ENCODE peak calls at places on chromosome 2, in ten cellular contexts. One of them, this sample, is unnamed.

GRCh38 chr2:5074738-5075137 is 617.4 kb upstream of the SOX11 start:
- DNase-seq in pancreas: no peak
- DNase-seq in left ventricle myocardium inferior: no peak
- DNase-seq in dorsolateral prefrontal cortex: no peak
- DNase-seq in choroid plexus epithelial cell: no peak
- DNase-seq in cardiac muscle cell: no peak
- DNase-seq in AG04449: no peak
- DNase-seq in esophagus muscularis mucosa: no peak
- DNase-seq in right cardiac atrium: no peak
- DNase-seq in CD8-positive, alpha-beta T cell: no peak
- DNase-seq in this sample: no peak

GRCh38 chr2:223545830-223546229 is 56.3 kb downstream of the SCG2 start:
- DNase-seq in pancreas: no peak
- DNase-seq in left ventricle myocardium inferior: no peak
- DNase-seq in dorsolateral prefrontal cortex: no peak
- DNase-seq in choroid plexus epithelial cell: peak
- DNase-seq in cardiac muscle cell: no peak
- DNase-seq in AG04449: no peak
- DNase-seq in esophagus muscularis mucosa: no peak
- DNase-seq in right cardiac atrium: no peak
- DNase-seq in CD8-positive, alpha-beta T cell: no peak
- DNase-seq in this sample: no peak

GRCh38 chr2:20291846-20292408 is 58.7 kb downstream of the PUM2 start:
- DNase-seq in pancreas: no peak
- DNase-seq in left ventricle myocardium inferior: no peak
- DNase-seq in dorsolateral prefrontal cortex: no peak
- DNase-seq in choroid plexus epithelial cell: no peak
- DNase-seq in cardiac muscle cell: no peak
- DNase-seq in AG04449: no peak
- DNase-seq in esophagus muscularis mucosa: no peak
- DNase-seq in right cardiac atrium: no peak
- DNase-seq in CD8-positive, alpha-beta T cell: no peak
- DNase-seq in this sample: no peak

GRCh38 chr2:196369967-196370366 is 198.6 kb upstream of the STK17B start:
- DNase-seq in pancreas: no peak
- DNase-seq in left ventricle myocardium inferior: no peak
- DNase-seq in dorsolateral prefrontal cortex: no peak
- DNase-seq in choroid plexus epithelial cell: no peak
- DNase-seq in cardiac muscle cell: no peak
- DNase-seq in AG04449: no peak
- DNase-seq in esophagus muscularis mucosa: no peak
- DNase-seq in right cardiac atrium: no peak
- DNase-seq in CD8-positive, alpha-beta T cell: no peak
- DNase-seq in this sample: no peak

GRCh38 chr2:232489516-232490220 is 2.0 kb upstream of the ECEL1 start:
- DNase-seq in pancreas: no peak
- DNase-seq in left ventricle myocardium inferior: no peak
- DNase-seq in dorsolateral prefrontal cortex: no peak
- DNase-seq in choroid plexus epithelial cell: no peak
- DNase-seq in cardiac muscle cell: no peak
- DNase-seq in AG04449: no peak
- DNase-seq in esophagus muscularis mucosa: no peak
- DNase-seq in right cardiac atrium: no peak
- DNase-seq in CD8-positive, alpha-beta T cell: no peak
- DNase-seq in this sample: no peak

GRCh38 chr2:20052872-20053281 is 1.4 kb upstream of the LAPTM4A start:
- DNase-seq in pancreas: peak
- DNase-seq in left ventricle myocardium inferior: peak
- DNase-seq in dorsolateral prefrontal cortex: peak
- DNase-seq in choroid plexus epithelial cell: peak
- DNase-seq in cardiac muscle cell: peak
- DNase-seq in AG04449: no peak
- DNase-seq in esophagus muscularis mucosa: no peak
- DNase-seq in right cardiac atrium: peak
- DNase-seq in CD8-positive, alpha-beta T cell: no peak
- DNase-seq in this sample: peak

GRCh38 chr2:45960057-45960863 is 308.8 kb downstream of the PRKCE start:
- DNase-seq in pancreas: no peak
- DNase-seq in left ventricle myocardium inferior: no peak
- DNase-seq in dorsolateral prefrontal cortex: no peak
- DNase-seq in choroid plexus epithelial cell: no peak
- DNase-seq in cardiac muscle cell: no peak
- DNase-seq in AG04449: no peak
- DNase-seq in esophagus muscularis mucosa: no peak
- DNase-seq in right cardiac atrium: no peak
- DNase-seq in CD8-positive, alpha-beta T cell: no peak
- DNase-seq in this sample: no peak

GRCh38 chr2:106990307-106990706 is 104.3 kb upstream of the ST6GAL2 start:
- DNase-seq in pancreas: no peak
- DNase-seq in left ventricle myocardium inferior: no peak
- DNase-seq in dorsolateral prefrontal cortex: no peak
- DNase-seq in choroid plexus epithelial cell: peak
- DNase-seq in cardiac muscle cell: peak
- DNase-seq in AG04449: peak
- DNase-seq in esophagus muscularis mucosa: peak
- DNase-seq in right cardiac atrium: no peak
- DNase-seq in CD8-positive, alpha-beta T cell: no peak
- DNase-seq in this sample: no peak

GRCh38 chr2:43032248-43032893 is 194.0 kb downstream of the ZFP36L2 start:
- DNase-seq in pancreas: peak
- DNase-seq in left ventricle myocardium inferior: peak
- DNase-seq in dorsolateral prefrontal cortex: no peak
- DNase-seq in choroid plexus epithelial cell: no peak
- DNase-seq in cardiac muscle cell: peak
- DNase-seq in AG04449: no peak
- DNase-seq in esophagus muscularis mucosa: no peak
- DNase-seq in right cardiac atrium: peak
- DNase-seq in CD8-positive, alpha-beta T cell: no peak
- DNase-seq in this sample: peak

GRCh38 chr2:222295368-222296041 is 3.3 kb downstream of the PAX3 start:
- DNase-seq in pancreas: no peak
- DNase-seq in left ventricle myocardium inferior: no peak
- DNase-seq in dorsolateral prefrontal cortex: no peak
- DNase-seq in choroid plexus epithelial cell: peak
- DNase-seq in cardiac muscle cell: no peak
- DNase-seq in AG04449: no peak
- DNase-seq in esophagus muscularis mucosa: peak
- DNase-seq in right cardiac atrium: no peak
- DNase-seq in CD8-positive, alpha-beta T cell: no peak
- DNase-seq in this sample: no peak
- H3K4me3 ChIP-seq in pancreas: no peak
- H3K4me3 ChIP-seq in left ventricle myocardium inferior: peak
- H3K4me3 ChIP-seq in dorsolateral prefrontal cortex: peak
- H3K4me3 ChIP-seq in choroid plexus epithelial cell: peak
- H3K4me3 ChIP-seq in cardiac muscle cell: no peak
- H3K4me3 ChIP-seq in AG04449: peak
- H3K4me3 ChIP-seq in esophagus muscularis mucosa: peak
- H3K4me3 ChIP-seq in right cardiac atrium: peak
- H3K4me3 ChIP-seq in CD8-positive, alpha-beta T cell: no peak
- H3K4me3 ChIP-seq in this sample: no peak

GRCh38 chr2:27080603-27080938 is 2.2 kb downstream of the EMILIN1 start:
- DNase-seq in pancreas: no peak
- DNase-seq in left ventricle myocardium inferior: no peak
- DNase-seq in dorsolateral prefrontal cortex: no peak
- DNase-seq in choroid plexus epithelial cell: no peak
- DNase-seq in cardiac muscle cell: no peak
- DNase-seq in AG04449: no peak
- DNase-seq in esophagus muscularis mucosa: no peak
- DNase-seq in right cardiac atrium: no peak
- DNase-seq in CD8-positive, alpha-beta T cell: no peak
- DNase-seq in this sample: no peak

GRCh38 chr2:27079233-27080139 is 1.1 kb downstream of the EMILIN1 start:
- DNase-seq in pancreas: no peak
- DNase-seq in left ventricle myocardium inferior: no peak
- DNase-seq in dorsolateral prefrontal cortex: no peak
- DNase-seq in choroid plexus epithelial cell: no peak
- DNase-seq in cardiac muscle cell: peak
- DNase-seq in AG04449: no peak
- DNase-seq in esophagus muscularis mucosa: no peak
- DNase-seq in right cardiac atrium: no peak
- DNase-seq in CD8-positive, alpha-beta T cell: no peak
- DNase-seq in this sample: no peak

GRCh38 chr2:27080140-27080469 is 1.7 kb downstream of the EMILIN1 start:
- DNase-seq in pancreas: no peak
- DNase-seq in left ventricle myocardium inferior: no peak
- DNase-seq in dorsolateral prefrontal cortex: no peak
- DNase-seq in choroid plexus epithelial cell: no peak
- DNase-seq in cardiac muscle cell: no peak
- DNase-seq in AG04449: no peak
- DNase-seq in esophagus muscularis mucosa: no peak
- DNase-seq in right cardiac atrium: no peak
- DNase-seq in CD8-positive, alpha-beta T cell: no peak
- DNase-seq in this sample: no peak

GRCh38 chr2:27077231-27077630 is 1.2 kb upstream of the EMILIN1 start:
- DNase-seq in pancreas: no peak
- DNase-seq in left ventricle myocardium inferior: no peak
- DNase-seq in dorsolateral prefrontal cortex: no peak
- DNase-seq in choroid plexus epithelial cell: no peak
- DNase-seq in cardiac muscle cell: no peak
- DNase-seq in AG04449: no peak
- DNase-seq in esophagus muscularis mucosa: no peak
- DNase-seq in right cardiac atrium: no peak
- DNase-seq in CD8-positive, alpha-beta T cell: no peak
- DNase-seq in this sample: no peak

DNA sequence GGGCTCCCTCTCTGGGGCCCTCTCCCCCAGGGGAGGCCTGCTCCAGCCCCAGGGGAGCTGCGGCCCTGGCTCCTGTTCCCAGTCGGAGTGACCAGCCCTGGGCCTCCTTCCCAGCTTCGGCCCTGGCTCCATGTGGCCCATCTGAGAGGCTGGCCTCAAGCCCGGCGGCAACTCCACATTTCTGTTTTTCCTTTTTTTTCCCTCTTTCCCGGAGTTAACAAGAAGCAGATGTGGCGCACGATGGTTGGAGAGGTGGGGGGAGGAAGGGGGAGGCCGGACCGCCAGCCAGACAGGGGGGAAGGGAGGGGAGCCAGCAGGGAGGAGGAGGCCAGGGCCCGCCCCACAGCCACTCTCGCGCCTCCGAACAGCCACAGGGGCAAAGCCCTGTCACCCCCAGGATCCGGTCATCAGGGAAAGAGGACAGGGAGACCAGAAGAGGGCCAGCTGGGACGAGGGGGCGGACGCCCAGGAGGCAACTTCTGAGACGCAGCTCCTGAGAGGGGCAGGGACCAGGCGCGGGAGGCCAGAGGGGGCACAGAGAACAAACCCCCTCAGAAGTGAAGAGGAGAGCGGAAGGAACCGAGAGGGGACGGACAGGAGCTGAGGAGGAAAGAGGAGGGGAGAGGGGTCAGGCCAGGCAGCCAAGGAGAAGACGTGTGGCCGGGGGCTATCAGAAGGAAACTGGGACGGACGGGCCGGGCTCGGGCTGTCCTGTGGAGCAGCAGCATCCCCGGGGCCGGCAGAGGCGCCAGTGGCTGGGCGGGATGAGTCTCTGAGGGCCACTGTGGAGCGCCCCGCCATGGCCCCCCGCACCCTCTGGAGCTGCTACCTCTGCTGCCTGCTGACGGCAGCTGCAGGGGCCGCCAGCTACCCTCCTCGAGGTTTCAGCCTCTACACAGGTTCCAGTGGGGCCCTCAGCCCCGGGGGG is at the start of gene EMILIN1:
- DNase-seq in pancreas: peak
- DNase-seq in left ventricle myocardium inferior: peak
- DNase-seq in dorsolateral prefrontal cortex: peak
- DNase-seq in choroid plexus epithelial cell: peak
- DNase-seq in cardiac muscle cell: peak
- DNase-seq in AG04449: peak
- DNase-seq in esophagus muscularis mucosa: peak
- DNase-seq in right cardiac atrium: peak
- DNase-seq in CD8-positive, alpha-beta T cell: no peak
- DNase-seq in this sample: peak
- H3K4me3 ChIP-seq in pancreas: no peak
- H3K4me3 ChIP-seq in left ventricle myocardium inferior: peak
- H3K4me3 ChIP-seq in dorsolateral prefrontal cortex: peak
- H3K4me3 ChIP-seq in choroid plexus epithelial cell: peak
- H3K4me3 ChIP-seq in cardiac muscle cell: no peak
- H3K4me3 ChIP-seq in AG04449: peak
- H3K4me3 ChIP-seq in esophagus muscularis mucosa: peak
- H3K4me3 ChIP-seq in right cardiac atrium: peak
- H3K4me3 ChIP-seq in CD8-positive, alpha-beta T cell: no peak
- H3K4me3 ChIP-seq in this sample: peak

GRCh38 chr2:112253261-112253807 is 1.5 kb downstream of the ZC3H8 start:
- DNase-seq in pancreas: no peak
- DNase-seq in left ventricle myocardium inferior: no peak
- DNase-seq in dorsolateral prefrontal cortex: no peak
- DNase-seq in choroid plexus epithelial cell: no peak
- DNase-seq in cardiac muscle cell: no peak
- DNase-seq in AG04449: no peak
- DNase-seq in esophagus muscularis mucosa: no peak
- DNase-seq in right cardiac atrium: no peak
- DNase-seq in CD8-positive, alpha-beta T cell: no peak
- DNase-seq in this sample: no peak
- H3K4me3 ChIP-seq in pancreas: no peak
- H3K4me3 ChIP-seq in left ventricle myocardium inferior: peak
- H3K4me3 ChIP-seq in dorsolateral prefrontal cortex: no peak
- H3K4me3 ChIP-seq in choroid plexus epithelial cell: no peak
- H3K4me3 ChIP-seq in cardiac muscle cell: no peak
- H3K4me3 ChIP-seq in AG04449: no peak
- H3K4me3 ChIP-seq in esophagus muscularis mucosa: no peak
- H3K4me3 ChIP-seq in right cardiac atrium: no peak
- H3K4me3 ChIP-seq in CD8-positive, alpha-beta T cell: no peak
- H3K4me3 ChIP-seq in this sample: no peak

GRCh38 chr2:11397046-11397445 is 52.6 kb upstream of the ROCK2 start:
- DNase-seq in pancreas: no peak
- DNase-seq in left ventricle myocardium inferior: peak
- DNase-seq in dorsolateral prefrontal cortex: no peak
- DNase-seq in choroid plexus epithelial cell: no peak
- DNase-seq in cardiac muscle cell: no peak
- DNase-seq in AG04449: no peak
- DNase-seq in esophagus muscularis mucosa: no peak
- DNase-seq in right cardiac atrium: no peak
- DNase-seq in CD8-positive, alpha-beta T cell: no peak
- DNase-seq in this sample: peak
- H3K4me3 ChIP-seq in pancreas: no peak
- H3K4me3 ChIP-seq in left ventricle myocardium inferior: no peak
- H3K4me3 ChIP-seq in dorsolateral prefrontal cortex: no peak
- H3K4me3 ChIP-seq in choroid plexus epithelial cell: no peak
- H3K4me3 ChIP-seq in cardiac muscle cell: no peak
- H3K4me3 ChIP-seq in AG04449: no peak
- H3K4me3 ChIP-seq in esophagus muscularis mucosa: no peak
- H3K4me3 ChIP-seq in right cardiac atrium: no peak
- H3K4me3 ChIP-seq in CD8-positive, alpha-beta T cell: no peak
- H3K4me3 ChIP-seq in this sample: no peak

GRCh38 chr2:69744456-69744855 is 2.5 kb downstream of the ANXA4 start:
- DNase-seq in pancreas: no peak
- DNase-seq in left ventricle myocardium inferior: no peak
- DNase-seq in dorsolateral prefrontal cortex: no peak
- DNase-seq in choroid plexus epithelial cell: no peak
- DNase-seq in cardiac muscle cell: no peak
- DNase-seq in AG04449: no peak
- DNase-seq in esophagus muscularis mucosa: no peak
- DNase-seq in right cardiac atrium: no peak
- DNase-seq in CD8-positive, alpha-beta T cell: no peak
- DNase-seq in this sample: no peak
- H3K4me3 ChIP-seq in pancreas: no peak
- H3K4me3 ChIP-seq in left ventricle myocardium inferior: no peak
- H3K4me3 ChIP-seq in dorsolateral prefrontal cortex: no peak
- H3K4me3 ChIP-seq in choroid plexus epithelial cell: no peak
- H3K4me3 ChIP-seq in cardiac muscle cell: no peak
- H3K4me3 ChIP-seq in AG04449: no peak
- H3K4me3 ChIP-seq in esophagus muscularis mucosa: no peak
- H3K4me3 ChIP-seq in right cardiac atrium: no peak
- H3K4me3 ChIP-seq in CD8-positive, alpha-beta T cell: no peak
- H3K4me3 ChIP-seq in this sample: no peak

This sample was measured in heart right ventricle.